ENCODE peak calls at places on chromosomes 11 and 22, in eight cellular contexts. One of them, this sample, is unnamed.

GRCh38 chr11:12569499-12570040 is 104.7 kb upstream of the TEAD1 start:
- DNase-seq in progenitor cell of endocrine pancreas: no peak
- DNase-seq in brain microvascular endothelial cell: no peak
- DNase-seq in mammary epithelial cell: no peak
- DNase-seq in type B pancreatic cell: no peak
- DNase-seq in thoracic aorta: no peak
- DNase-seq in fibroblast of lung: peak
- DNase-seq in pancreas: no peak
- DNase-seq in this sample: no peak

GRCh38 chr11:5317301-5317700 is 6.8 kb downstream of the OR51B2 start:
- DNase-seq in pancreas: no peak
- DNase-seq in thoracic aorta: no peak
- DNase-seq in brain microvascular endothelial cell: no peak
- DNase-seq in fibroblast of lung: no peak
- DNase-seq in type B pancreatic cell: no peak
- DNase-seq in progenitor cell of endocrine pancreas: no peak
- DNase-seq in mammary epithelial cell: no peak
- DNase-seq in this sample: no peak

GRCh38 chr11:61728940-61729219 is 23.6 kb upstream of the MYRF start:
- DNase-seq in mammary epithelial cell: peak
- DNase-seq in progenitor cell of endocrine pancreas: no peak
- DNase-seq in type B pancreatic cell: no peak
- DNase-seq in pancreas: no peak
- DNase-seq in brain microvascular endothelial cell: peak
- DNase-seq in thoracic aorta: no peak
- DNase-seq in fibroblast of lung: peak
- DNase-seq in this sample: no peak

GRCh38 chr22:48798281-48799226 is 1029.1 kb downstream of the BRD1 start:
- DNase-seq in brain microvascular endothelial cell: no peak
- DNase-seq in progenitor cell of endocrine pancreas: no peak
- DNase-seq in thoracic aorta: no peak
- DNase-seq in type B pancreatic cell: no peak
- DNase-seq in mammary epithelial cell: no peak
- DNase-seq in pancreas: no peak
- DNase-seq in fibroblast of lung: no peak
- DNase-seq in this sample: no peak

GRCh38 chr22:41301085-41302015 is at the start of gene ZC3H7B:
- DNase-seq in thoracic aorta: peak
- DNase-seq in pancreas: peak
- DNase-seq in mammary epithelial cell: peak
- DNase-seq in brain microvascular endothelial cell: peak
- DNase-seq in fibroblast of lung: peak
- DNase-seq in progenitor cell of endocrine pancreas: peak
- DNase-seq in type B pancreatic cell: peak
- DNase-seq in this sample: no peak

GRCh38 chr11:12841946-12842630 is 167.0 kb upstream of the RASSF10 start:
- DNase-seq in mammary epithelial cell: peak
- DNase-seq in fibroblast of lung: peak
- DNase-seq in pancreas: peak
- DNase-seq in type B pancreatic cell: no peak
- DNase-seq in brain microvascular endothelial cell: peak
- DNase-seq in progenitor cell of endocrine pancreas: no peak
- DNase-seq in thoracic aorta: no peak
- DNase-seq in this sample: no peak

GRCh38 chr11:86802601-86803051 is 2.3 kb downstream of the PRSS23 start:
- DNase-seq in brain microvascular endothelial cell: no peak
- DNase-seq in fibroblast of lung: peak
- DNase-seq in type B pancreatic cell: no peak
- DNase-seq in pancreas: no peak
- DNase-seq in mammary epithelial cell: peak
- DNase-seq in progenitor cell of endocrine pancreas: no peak
- DNase-seq in thoracic aorta: no peak
- DNase-seq in this sample: no peak

GRCh38 chr11:27041141-27041869 is 690 bp downstream of the BBOX1 start:
- DNase-seq in progenitor cell of endocrine pancreas: no peak
- DNase-seq in mammary epithelial cell: no peak
- DNase-seq in brain microvascular endothelial cell: no peak
- DNase-seq in fibroblast of lung: no peak
- DNase-seq in type B pancreatic cell: no peak
- DNase-seq in pancreas: no peak
- DNase-seq in thoracic aorta: no peak
- DNase-seq in this sample: no peak

GRCh38 chr11:70854201-70854600 is 398.2 kb downstream of the SHANK2 start:
- DNase-seq in fibroblast of lung: no peak
- DNase-seq in type B pancreatic cell: no peak
- DNase-seq in mammary epithelial cell: no peak
- DNase-seq in progenitor cell of endocrine pancreas: no peak
- DNase-seq in brain microvascular endothelial cell: no peak
- DNase-seq in thoracic aorta: no peak
- DNase-seq in pancreas: no peak
- DNase-seq in this sample: no peak

GRCh38 chr11:2516276-2517015 is 71.6 kb downstream of the KCNQ1 start:
- DNase-seq in type B pancreatic cell: no peak
- DNase-seq in progenitor cell of endocrine pancreas: peak
- DNase-seq in brain microvascular endothelial cell: no peak
- DNase-seq in fibroblast of lung: no peak
- DNase-seq in mammary epithelial cell: no peak
- DNase-seq in thoracic aorta: no peak
- DNase-seq in pancreas: peak
- DNase-seq in this sample: no peak

GRCh38 chr11:12182650-12183511 is 72.5 kb downstream of the MICAL2 start:
- DNase-seq in thoracic aorta: no peak
- DNase-seq in mammary epithelial cell: peak
- DNase-seq in type B pancreatic cell: no peak
- DNase-seq in fibroblast of lung: peak
- DNase-seq in pancreas: no peak
- DNase-seq in brain microvascular endothelial cell: peak
- DNase-seq in progenitor cell of endocrine pancreas: no peak
- DNase-seq in this sample: peak

GRCh38 chr22:39136317-39136716 is 16.2 kb downstream of the CBX7 start:
- DNase-seq in type B pancreatic cell: no peak
- DNase-seq in mammary epithelial cell: no peak
- DNase-seq in progenitor cell of endocrine pancreas: no peak
- DNase-seq in fibroblast of lung: no peak
- DNase-seq in thoracic aorta: no peak
- DNase-seq in brain microvascular endothelial cell: no peak
- DNase-seq in pancreas: no peak
- DNase-seq in this sample: no peak

GRCh38 chr22:39134366-39135091 is 18.0 kb downstream of the CBX7 start:
- DNase-seq in progenitor cell of endocrine pancreas: no peak
- DNase-seq in mammary epithelial cell: no peak
- DNase-seq in brain microvascular endothelial cell: no peak
- DNase-seq in type B pancreatic cell: no peak
- DNase-seq in pancreas: no peak
- DNase-seq in fibroblast of lung: no peak
- DNase-seq in thoracic aorta: no peak
- DNase-seq in this sample: no peak

GRCh38 chr22:39133871-39134270 is 18.6 kb downstream of the CBX7 start:
- DNase-seq in fibroblast of lung: no peak
- DNase-seq in brain microvascular endothelial cell: no peak
- DNase-seq in pancreas: peak
- DNase-seq in type B pancreatic cell: no peak
- DNase-seq in progenitor cell of endocrine pancreas: no peak
- DNase-seq in mammary epithelial cell: no peak
- DNase-seq in thoracic aorta: no peak
- DNase-seq in this sample: no peak

GRCh38 chr22:39132871-39133524 is 19.5 kb downstream of the CBX7 start:
- DNase-seq in fibroblast of lung: no peak
- DNase-seq in pancreas: no peak
- DNase-seq in type B pancreatic cell: no peak
- DNase-seq in progenitor cell of endocrine pancreas: no peak
- DNase-seq in mammary epithelial cell: no peak
- DNase-seq in brain microvascular endothelial cell: no peak
- DNase-seq in thoracic aorta: no peak
- DNase-seq in this sample: no peak

DNA sequence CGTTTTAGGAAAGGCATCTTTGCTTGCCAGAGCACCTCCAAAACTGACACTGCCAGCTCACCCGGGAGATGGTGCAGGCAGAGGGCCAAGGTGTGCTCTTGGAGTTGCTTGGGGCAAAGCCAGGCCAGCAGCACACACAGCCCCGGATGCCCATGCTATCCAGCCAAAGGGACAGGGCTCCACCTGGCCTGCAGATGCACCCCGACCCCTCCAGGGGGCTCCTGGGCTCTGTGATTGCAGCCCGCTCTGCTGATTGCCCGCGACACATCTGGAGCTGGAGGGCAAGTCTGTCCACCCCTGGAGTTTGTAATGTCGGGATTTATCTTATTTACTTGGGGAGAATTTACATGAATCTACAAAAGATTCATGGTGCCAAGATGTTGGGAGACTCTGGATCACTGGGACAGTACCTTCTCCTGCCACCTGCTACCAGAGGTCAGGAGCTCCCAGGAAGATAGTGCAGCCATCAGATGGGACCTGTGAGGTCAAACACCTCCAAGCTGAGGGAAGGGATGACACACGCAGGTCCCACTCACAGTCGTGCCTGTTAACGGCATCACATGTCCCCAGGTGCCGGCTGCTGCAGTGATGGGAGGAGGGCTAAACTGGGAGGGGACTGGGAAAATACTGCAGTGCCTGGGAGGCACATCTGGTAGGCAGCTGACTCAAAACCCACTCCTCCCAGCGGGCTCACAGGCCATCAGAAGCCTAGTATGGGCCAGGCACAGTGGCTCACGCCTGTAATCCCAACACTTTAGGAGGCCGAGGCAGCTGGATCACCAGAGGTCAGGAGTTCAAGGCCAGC is 17.2 kb downstream of the CBX7 start:
- DNase-seq in type B pancreatic cell: no peak
- DNase-seq in brain microvascular endothelial cell: peak
- DNase-seq in thoracic aorta: no peak
- DNase-seq in fibroblast of lung: peak
- DNase-seq in progenitor cell of endocrine pancreas: peak
- DNase-seq in mammary epithelial cell: peak
- DNase-seq in pancreas: no peak
- DNase-seq in this sample: no peak
- TF ChIP-seq CTCF in type B pancreatic cell: peak
- TF ChIP-seq CTCF in brain microvascular endothelial cell: peak
- TF ChIP-seq CTCF in thoracic aorta: peak
- TF ChIP-seq CTCF in fibroblast of lung: peak
- TF ChIP-seq CTCF in progenitor cell of endocrine pancreas: peak
- TF ChIP-seq CTCF in mammary epithelial cell: peak
- TF ChIP-seq CTCF in pancreas: peak
- TF ChIP-seq CTCF in this sample: peak

GRCh38 chr11:83272627-83273026 is 13.5 kb downstream of the CCDC90B start:
- DNase-seq in fibroblast of lung: peak
- DNase-seq in type B pancreatic cell: no peak
- DNase-seq in mammary epithelial cell: peak
- DNase-seq in pancreas: no peak
- DNase-seq in progenitor cell of endocrine pancreas: no peak
- DNase-seq in thoracic aorta: no peak
- DNase-seq in brain microvascular endothelial cell: peak
- DNase-seq in this sample: no peak
- TF ChIP-seq CTCF in fibroblast of lung: no peak
- TF ChIP-seq CTCF in type B pancreatic cell: no peak
- TF ChIP-seq CTCF in mammary epithelial cell: no peak
- TF ChIP-seq CTCF in pancreas: no peak
- TF ChIP-seq CTCF in progenitor cell of endocrine pancreas: no peak
- TF ChIP-seq CTCF in thoracic aorta: no peak
- TF ChIP-seq CTCF in brain microvascular endothelial cell: no peak
- TF ChIP-seq CTCF in this sample: no peak

DNA sequence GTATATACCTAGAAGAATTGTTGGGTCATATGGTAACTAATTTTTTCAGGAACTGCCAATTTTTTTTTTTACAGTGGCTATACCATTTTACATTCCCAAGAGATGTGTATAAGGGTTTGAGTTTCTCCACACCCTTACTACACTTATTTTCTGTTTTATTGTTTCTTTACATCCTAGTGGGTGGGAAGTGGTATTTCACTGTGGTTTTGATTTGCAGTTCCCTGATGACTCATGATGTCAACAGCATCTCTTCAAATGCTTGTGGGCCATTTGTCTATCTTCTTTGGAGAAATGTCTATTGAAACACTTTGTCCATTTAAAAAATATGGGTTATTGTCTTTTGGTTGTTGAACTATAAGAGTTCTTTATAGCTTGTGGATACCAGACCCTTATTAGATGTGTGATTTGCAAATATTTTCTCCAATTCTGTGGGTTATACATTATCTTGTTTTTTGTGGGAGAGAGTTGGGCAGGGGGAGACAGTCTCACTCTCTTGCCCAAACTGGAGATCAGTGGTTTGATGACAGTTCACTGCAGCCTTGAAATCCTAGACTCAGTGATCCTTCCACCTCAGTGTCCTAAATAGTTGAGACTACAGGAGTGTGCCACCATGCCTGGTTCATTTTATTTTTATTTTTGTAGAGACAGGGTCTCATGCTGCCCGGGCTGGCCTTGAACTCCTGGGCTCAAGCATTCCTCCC is 30.3 kb upstream of the PISD start:
- DNase-seq in type B pancreatic cell: no peak
- DNase-seq in mammary epithelial cell: peak
- DNase-seq in fibroblast of lung: peak
- DNase-seq in thoracic aorta: no peak
- DNase-seq in brain microvascular endothelial cell: peak
- DNase-seq in pancreas: no peak
- DNase-seq in progenitor cell of endocrine pancreas: no peak
- DNase-seq in this sample: no peak
- TF ChIP-seq CTCF in type B pancreatic cell: no peak
- TF ChIP-seq CTCF in mammary epithelial cell: peak
- TF ChIP-seq CTCF in fibroblast of lung: no peak
- TF ChIP-seq CTCF in thoracic aorta: no peak
- TF ChIP-seq CTCF in brain microvascular endothelial cell: no peak
- TF ChIP-seq CTCF in pancreas: no peak
- TF ChIP-seq CTCF in progenitor cell of endocrine pancreas: no peak
- TF ChIP-seq CTCF in this sample: no peak

GRCh38 chr11:18844753-18845367 is 53.3 kb upstream of the PTPN5 start:
- DNase-seq in fibroblast of lung: peak
- DNase-seq in thoracic aorta: no peak
- DNase-seq in type B pancreatic cell: no peak
- DNase-seq in progenitor cell of endocrine pancreas: no peak
- DNase-seq in pancreas: no peak
- DNase-seq in mammary epithelial cell: peak
- DNase-seq in brain microvascular endothelial cell: peak
- DNase-seq in this sample: no peak
- TF ChIP-seq CTCF in fibroblast of lung: peak
- TF ChIP-seq CTCF in thoracic aorta: no peak
- TF ChIP-seq CTCF in type B pancreatic cell: peak
- TF ChIP-seq CTCF in progenitor cell of endocrine pancreas: peak
- TF ChIP-seq CTCF in pancreas: peak
- TF ChIP-seq CTCF in mammary epithelial cell: peak
- TF ChIP-seq CTCF in brain microvascular endothelial cell: peak
- TF ChIP-seq CTCF in this sample: peak

GRCh38 chr11:95545116-95545875 is 244.3 kb downstream of the FAM76B start:
- DNase-seq in type B pancreatic cell: no peak
- DNase-seq in mammary epithelial cell: no peak
- DNase-seq in progenitor cell of endocrine pancreas: no peak
- DNase-seq in brain microvascular endothelial cell: no peak
- DNase-seq in fibroblast of lung: no peak
- DNase-seq in thoracic aorta: no peak
- DNase-seq in pancreas: no peak
- DNase-seq in this sample: no peak
- TF ChIP-seq CTCF in type B pancreatic cell: peak
- TF ChIP-seq CTCF in mammary epithelial cell: no peak
- TF ChIP-seq CTCF in progenitor cell of endocrine pancreas: no peak
- TF ChIP-seq CTCF in brain microvascular endothelial cell: peak
- TF ChIP-seq CTCF in fibroblast of lung: no peak
- TF ChIP-seq CTCF in thoracic aorta: no peak
- TF ChIP-seq CTCF in pancreas: no peak
- TF ChIP-seq CTCF in this sample: no peak

This sample was measured in AG04449.